ENCODE peak calls at places on chromosomes 5 and 9, in four cellular contexts. U is thyroid gland, I is esophagus muscularis mucosa, E is tibial artery. B is an unnamed sample.

GRCh38 chr5:145568581-145568980 is 266.6 kb downstream of the PRELID2 start:
- DNase-seq in U (no peak), I (no peak), E (no peak), B (no peak)

GRCh38 chr9:77156646-77157371 is 20.5 kb upstream of the VPS13A start:
- DNase-seq in U (no peak), I (no peak), E (no peak), B (no peak)

GRCh38 chr5:138338411-138339085 is 482 bp downstream of the FAM53C start:
- DNase-seq in U (no peak), I (no peak), E (no peak), B (no peak)

GRCh38 chr9:123399803-123400378 is 43.9 kb downstream of the CRB2 start:
- DNase-seq in U (no peak), E (no peak), I (no peak), B (no peak)

GRCh38 chr5:107467137-107467932 is 203.4 kb downstream of the EFNA5 start:
- DNase-seq in I (no peak), U (no peak), E (no peak), B (no peak)

GRCh38 chr5:169153405-169153804 is 147.5 kb downstream of the SLIT3 start:
- DNase-seq in I (no peak), U (no peak), E (no peak), B (no peak)

GRCh38 chr9:112858625-112859147 is 32.0 kb downstream of the SLC46A2 start:
- DNase-seq in E (no peak), I (no peak), U (no peak), B (no peak)

GRCh38 chr9:81737871-81738507 is 48.6 kb upstream of the TLE1 start:
- DNase-seq in U (no peak), I (no peak), E (peak; percentile 74), B (no peak)

GRCh38 chr9:136605966-136606365 is 56.8 kb upstream of the EGFL7 start:
- DNase-seq in I (no peak), U (no peak), E (peak; percentile 87), B (no peak)

GRCh38 chr9:16417101-16417500 is 453.4 kb downstream of the BNC2 start:
- DNase-seq in I (peak; percentile 21), U (no peak), E (no peak), B (no peak)

GRCh38 chr5:171312129-171312819 is 3.2 kb downstream of the TLX3 start:
- DNase-seq in E (peak; percentile 64), I (no peak), U (no peak), B (no peak)

GRCh38 chr5:51618234-51618633 is 235.0 kb downstream of the ISL1 start:
- DNase-seq in I (no peak), E (no peak), U (peak; percentile 31), B (no peak)

GRCh38 chr9:32360983-32361673 is 23.3 kb upstream of the ACO1 start:
- DNase-seq in E (no peak), U (no peak), I (no peak), B (no peak)

GRCh38 chr5:105670586-105670985 is 2000.2 kb downstream of the EFNA5 start:
- DNase-seq in E (no peak), U (no peak), I (no peak), B (no peak)

GRCh38 chr9:114235113-114235589 is 79.8 kb downstream of the COL27A1 start:
- DNase-seq in U (no peak), I (no peak), E (no peak), B (no peak)

GRCh38 chr5:93236807-93237421 is 344.1 kb downstream of the NR2F1-AS1 start:
- DNase-seq in E (no peak), U (no peak), I (no peak), B (no peak)

GRCh38 chr5:76341935-76342334 is 61.1 kb upstream of the IQGAP2 start:
- DNase-seq in E (no peak), I (no peak), U (no peak), B (no peak)

GRCh38 chr9:134563397-134563796 is 78.2 kb upstream of the COL5A1 start:
- DNase-seq in U (no peak), E (no peak), I (peak; percentile 37), B (peak; percentile 3)

GRCh38 chr9:88915916-88916315 is 75.4 kb upstream of the S1PR3 start:
- DNase-seq in I (no peak), E (no peak), U (no peak), B (no peak)

GRCh38 chr5:140011297-140011802 is 31.7 kb downstream of the NRG2 start:
- DNase-seq in E (no peak), U (no peak), I (no peak), B (no peak)

GRCh38 chr5:168693297-168693696 is 114.1 kb upstream of the PANK3 start:
- DNase-seq in E (no peak), U (no peak), I (no peak), B (no peak)

GRCh38 chr5:131212471-131213021 is 41.8 kb downstream of the LYRM7 start:
- DNase-seq in I (no peak), E (no peak), U (no peak), B (no peak)

GRCh38 chr5:162325143-162325727 is 257.7 kb downstream of the GABRG2 start:
- DNase-seq in I (no peak), U (no peak), E (no peak), B (no peak)
- TF ChIP-seq CTCF in I (no peak), U (no peak), E (no peak), B (no peak)

GRCh38 chr9:90893706-90894105 is 92.1 kb downstream of the SYK start:
- DNase-seq in E (no peak), I (no peak), U (no peak), B (no peak)

GRCh38 chr9:90896231-90896630 is 94.6 kb downstream of the SYK start:
- DNase-seq in E (no peak), I (no peak), U (no peak), B (peak; percentile 17)

GRCh38 chr9:90898229-90898628 is 96.6 kb downstream of the SYK start:
- DNase-seq in E (no peak), I (no peak), U (no peak), B (no peak)

GRCh38 chr9:90895786-90896185 is 94.2 kb downstream of the SYK start:
- DNase-seq in E (no peak), U (no peak), I (no peak), B (no peak)

DNA sequence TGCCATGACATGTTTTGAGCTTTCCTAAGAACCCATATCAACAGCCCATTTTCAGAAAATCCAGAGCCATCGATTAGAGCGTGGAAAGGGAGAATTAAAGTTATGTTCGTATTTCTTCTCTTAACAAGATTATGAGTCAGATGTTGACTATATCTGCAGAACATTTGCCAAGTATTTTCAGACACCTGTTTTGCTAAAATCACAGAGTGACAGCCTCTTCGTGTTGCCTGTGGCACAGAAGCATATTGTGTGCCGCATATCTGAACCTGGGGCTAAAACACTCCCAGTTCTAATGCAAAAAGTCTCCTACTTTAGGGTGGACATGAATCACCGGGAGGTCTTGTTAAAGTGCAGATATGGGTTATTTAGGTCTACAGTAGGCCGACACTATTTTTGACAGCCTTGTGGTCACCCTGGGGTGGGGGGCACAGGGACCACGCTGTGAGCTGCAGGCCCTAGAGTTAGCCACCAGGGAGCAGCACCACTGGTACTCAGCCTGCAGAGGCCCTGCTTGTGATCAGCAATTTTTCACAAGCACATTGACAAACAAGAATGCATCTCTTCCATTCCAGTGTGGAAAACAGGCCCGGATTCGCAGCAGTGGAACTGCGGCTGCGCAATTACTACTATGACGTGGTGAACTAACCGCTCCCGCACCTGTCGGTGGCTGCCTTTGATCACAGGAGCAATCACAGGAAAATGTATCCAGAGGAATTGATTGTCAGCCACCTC is 93.5 kb downstream of the SYK start:
- DNase-seq in E (no peak), U (no peak), I (no peak), B (no peak)
- TF ChIP-seq CTCF in E (no peak), U (peak; percentile 60), I (peak; percentile 11), B (no peak)

DNA sequence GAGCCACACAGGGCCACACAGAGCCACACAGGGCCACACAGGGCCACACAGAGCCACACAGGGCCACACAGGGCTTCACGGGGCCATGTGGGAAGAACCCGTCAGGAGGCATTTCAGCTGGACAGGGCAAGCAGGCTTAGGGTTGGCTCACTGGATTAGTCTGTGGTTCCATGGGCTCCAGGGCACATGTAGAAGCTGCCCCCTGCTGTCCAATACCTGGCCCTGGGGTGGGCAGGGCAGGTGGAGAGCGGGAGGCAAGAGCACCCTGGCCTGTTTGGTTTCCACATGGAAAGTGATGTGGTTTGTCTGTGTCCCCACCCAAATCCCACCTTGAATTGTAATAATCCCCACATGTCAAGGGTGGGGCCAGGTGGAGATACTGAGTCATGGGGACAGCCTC is 16.4 kb upstream of the LPCAT1 start:
- DNase-seq in U (no peak), I (no peak), E (no peak), B (no peak)
- TF ChIP-seq CTCF in U (no peak), I (no peak), E (no peak), B (no peak)

GRCh38 chr5:159913048-159913447 is 3.2 kb upstream of the ADRA1B start:
- DNase-seq in E (no peak), U (no peak), I (no peak), B (no peak)

GRCh38 chr5:159915913-159916840 is at the start of gene ADRA1B:
- DNase-seq in U (peak; percentile 84), E (peak; percentile 89), I (no peak), B (peak; percentile 81)

GRCh38 chr5:159913481-159913880 is 2.8 kb upstream of the ADRA1B start:
- DNase-seq in I (no peak), U (no peak), E (no peak), B (no peak)

GRCh38 chr5:159917919-159918487 is 1.7 kb downstream of the ADRA1B start:
- DNase-seq in E (no peak), U (no peak), I (no peak), B (no peak)

DNA sequence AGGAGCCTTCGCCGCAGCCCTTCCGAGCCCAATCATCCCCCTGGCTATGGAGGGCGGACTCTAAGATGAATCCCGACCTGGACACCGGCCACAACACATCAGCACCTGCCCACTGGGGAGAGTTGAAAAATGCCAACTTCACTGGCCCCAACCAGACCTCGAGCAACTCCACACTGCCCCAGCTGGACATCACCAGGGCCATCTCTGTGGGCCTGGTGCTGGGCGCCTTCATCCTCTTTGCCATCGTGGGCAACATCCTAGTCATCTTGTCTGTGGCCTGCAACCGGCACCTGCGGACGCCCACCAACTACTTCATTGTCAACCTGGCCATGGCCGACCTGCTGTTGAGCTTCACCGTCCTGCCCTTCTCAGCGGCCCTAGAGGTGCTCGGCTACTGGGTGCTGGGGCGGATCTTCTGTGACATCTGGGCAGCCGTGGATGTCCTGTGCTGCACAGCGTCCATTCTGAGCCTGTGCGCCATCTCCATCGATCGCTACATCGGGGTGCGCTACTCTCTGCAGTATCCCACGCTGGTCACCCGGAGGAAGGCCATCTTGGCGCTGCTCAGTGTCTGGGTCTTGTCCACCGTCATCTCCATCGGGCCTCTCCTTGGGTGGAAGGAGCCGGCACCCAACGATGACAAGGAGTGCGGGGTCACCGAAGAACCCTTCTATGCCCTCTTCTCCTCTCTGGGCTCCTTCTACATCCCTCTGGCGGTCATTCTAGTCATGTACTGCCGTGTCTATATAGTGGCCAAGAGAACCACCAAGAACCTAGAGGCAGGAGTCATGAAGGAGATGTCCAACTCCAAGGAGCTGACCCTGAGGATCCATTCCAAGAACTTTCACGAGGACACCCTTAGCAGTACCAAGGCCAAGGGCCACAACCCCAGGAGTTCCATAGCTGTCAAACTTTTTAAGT is 819 bp downstream of the ADRA1B start:
- DNase-seq in E (no peak), U (no peak), I (no peak), B (no peak)
- TF ChIP-seq CTCF in E (no peak), U (no peak), I (no peak), B (no peak)

GRCh38 chr5:1594336-1595106 is 70.8 kb upstream of the LPCAT1 start:
- DNase-seq in I (no peak), U (peak; percentile 88), E (peak; percentile 78), B (no peak)
- TF ChIP-seq CTCF in I (peak; percentile 33), U (peak; percentile 56), E (no peak), B (no peak)

GRCh38 chr9:12666813-12667212 is 26.4 kb upstream of the TYRP1 start:
- DNase-seq in I (no peak), E (no peak), U (no peak), B (no peak)
- TF ChIP-seq CTCF in I (no peak), E (no peak), U (no peak), B (no peak)